ENCODE peak calls at places on chromosomes 5 and 9, in nine cellular contexts. A, S, X, E, L, W, N, K and R are unnamed samples.

GRCh38 chr5:93378073-93378472 is 202.9 kb downstream of the NR2F1-AS1 start:
- DNase-seq in A (peak; percentile 74), S (no peak), X (peak; percentile 33), E (no peak), L (no peak), W (no peak), N (peak; percentile 52), K (no peak), R (no peak)

GRCh38 chr5:15763754-15764153 is 263.8 kb downstream of the FBXL7 start:
- DNase-seq in A (no peak), S (peak; percentile 28), X (no peak), E (no peak), L (no peak), W (no peak), N (peak; percentile 80), K (no peak), R (no peak)

GRCh38 chr9:120878188-120879130 is 1.5 kb upstream of the PHF19 start:
- DNase-seq in A (no peak), S (no peak), X (no peak), E (peak; percentile 58), L (no peak), W (no peak), N (no peak), K (no peak), R (peak; percentile 65)

GRCh38 chr5:1930880-1931589 is 48.3 kb upstream of the IRX4 start:
- DNase-seq in A (no peak), S (peak; percentile 40), X (peak; percentile 66), E (no peak), L (no peak), W (peak; percentile 49), N (peak; percentile 13), K (no peak), R (no peak)

GRCh38 chr9:112863214-112863613 is 27.5 kb downstream of the SLC46A2 start:
- DNase-seq in A (no peak), S (no peak), X (no peak), E (peak; percentile 26), L (no peak), W (no peak), N (peak; percentile 58), K (no peak), R (peak; percentile 81)

GRCh38 chr9:109329274-109330258 is 8.7 kb upstream of the EPB41L4B start:
- DNase-seq in A (peak; percentile 81), S (peak; percentile 39), X (peak; percentile 38), E (no peak), L (peak; percentile 84), W (peak; percentile 71), N (peak; percentile 88), K (no peak), R (no peak)

GRCh38 chr9:581673-582497 is 259.6 kb upstream of the DMRT1 start:
- DNase-seq in A (peak; percentile 15), S (peak; percentile 28), X (peak; percentile 72), E (peak; percentile 55), L (no peak), W (peak; percentile 30), N (no peak), K (peak; percentile 2), R (no peak)

GRCh38 chr5:88660326-88660946 is 222.5 kb downstream of the MEF2C start:
- DNase-seq in A (peak; percentile 81), S (no peak), X (peak; percentile 73), E (peak; percentile 13), L (peak; percentile 79), W (no peak), N (peak; percentile 66), K (peak; percentile 8), R (peak; percentile 85)

GRCh38 chr5:154526231-154527226 is 48.5 kb upstream of the HAND1 start:
- DNase-seq in A (no peak), S (no peak), X (no peak), E (no peak), L (no peak), W (no peak), N (no peak), K (no peak), R (no peak)

GRCh38 chr9:79028101-79028500 is 543.7 kb upstream of the TLE4 start:
- DNase-seq in A (peak; percentile 67), S (no peak), X (no peak), E (no peak), L (no peak), W (no peak), N (peak; percentile 43), K (no peak), R (no peak)

GRCh38 chr9:7549261-7549660 is 250.3 kb downstream of the DMAC1 start:
- DNase-seq in A (no peak), S (no peak), X (peak; percentile 69), E (no peak), L (no peak), W (peak; percentile 34), N (no peak), K (no peak), R (no peak)

GRCh38 chr5:10018670-10019069 is 231.0 kb downstream of the ATPSCKMT start:
- DNase-seq in A (peak; percentile 90), S (no peak), X (no peak), E (no peak), L (no peak), W (peak; percentile 9), N (peak; percentile 90), K (no peak), R (no peak)

GRCh38 chr9:36941441-36941840 is 92.6 kb downstream of the PAX5 start:
- DNase-seq in A (no peak), S (no peak), X (no peak), E (no peak), L (no peak), W (no peak), N (no peak), K (no peak), R (no peak)

GRCh38 chr9:127204771-127205470 is 59.7 kb upstream of the GARNL3 start:
- DNase-seq in A (peak; percentile 33), S (peak; percentile 62), X (peak; percentile 44), E (peak; percentile 35), L (peak; percentile 51), W (peak; percentile 43), N (peak; percentile 76), K (no peak), R (peak; percentile 59)

GRCh38 chr5:1246711-1247431 is 21.7 kb downstream of the SLC6A18 start:
- DNase-seq in A (peak; percentile 59), S (peak; percentile 52), X (peak; percentile 91), E (peak; percentile 48), L (peak; percentile 58), W (peak; percentile 81), N (peak; percentile 38), K (no peak), R (peak; percentile 61)

GRCh38 chr5:93677344-93678021 is 63.9 kb downstream of the POU5F2 start:
- DNase-seq in A (peak; percentile 82), S (peak; percentile 41), X (peak; percentile 77), E (no peak), L (peak; percentile 72), W (peak; percentile 55), N (peak; percentile 82), K (peak; percentile 42), R (no peak)

GRCh38 chr5:61993446-61994017 is 312.5 kb upstream of the KIF2A start:
- DNase-seq in A (no peak), S (no peak), X (no peak), E (no peak), L (no peak), W (no peak), N (peak; percentile 25), K (no peak), R (no peak)

GRCh38 chr9:129879991-129880653 is 44.9 kb downstream of the USP20 start:
- DNase-seq in A (no peak), S (no peak), X (no peak), E (no peak), L (no peak), W (peak; percentile 4), N (no peak), K (no peak), R (no peak)

GRCh38 chr5:111070272-111071134 is 1.0 kb upstream of the TSLP start:
- DNase-seq in A (no peak), S (no peak), X (peak; percentile 83), E (no peak), L (no peak), W (peak; percentile 53), N (peak; percentile 56), K (no peak), R (no peak)

DNA sequence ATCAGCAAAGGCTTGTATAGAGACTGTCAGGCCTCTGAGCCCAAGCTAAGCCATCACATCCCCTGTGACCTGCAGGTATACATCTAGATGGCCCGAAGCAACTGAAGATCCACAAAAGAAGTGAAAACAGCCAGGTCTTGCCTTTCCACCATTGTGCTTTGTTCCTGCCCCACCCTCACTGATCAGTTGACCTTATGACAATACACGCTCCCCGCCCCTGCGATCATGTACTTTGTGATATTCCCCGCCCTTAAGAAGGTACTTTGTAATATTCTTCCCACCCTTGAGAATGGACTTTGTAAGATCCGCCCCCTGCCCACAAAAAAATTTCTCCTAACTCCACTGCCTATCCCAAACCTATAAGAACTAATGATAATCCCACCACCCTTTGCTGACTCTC is 18.6 kb upstream of the NPM1 start:
- DNase-seq in A (no peak), S (no peak), X (no peak), E (no peak), L (no peak), W (no peak), N (no peak), K (no peak), R (no peak)
- H2AFZ ChIP-seq in A (no peak overlapping the region), S (no peak overlapping the region), X (peak overlapping the region; percentile 72), E (no peak overlapping the region), L (no peak overlapping the region), W (no peak overlapping the region), N (no peak overlapping the region), K (no peak overlapping the region), R (no peak overlapping the region)

DNA sequence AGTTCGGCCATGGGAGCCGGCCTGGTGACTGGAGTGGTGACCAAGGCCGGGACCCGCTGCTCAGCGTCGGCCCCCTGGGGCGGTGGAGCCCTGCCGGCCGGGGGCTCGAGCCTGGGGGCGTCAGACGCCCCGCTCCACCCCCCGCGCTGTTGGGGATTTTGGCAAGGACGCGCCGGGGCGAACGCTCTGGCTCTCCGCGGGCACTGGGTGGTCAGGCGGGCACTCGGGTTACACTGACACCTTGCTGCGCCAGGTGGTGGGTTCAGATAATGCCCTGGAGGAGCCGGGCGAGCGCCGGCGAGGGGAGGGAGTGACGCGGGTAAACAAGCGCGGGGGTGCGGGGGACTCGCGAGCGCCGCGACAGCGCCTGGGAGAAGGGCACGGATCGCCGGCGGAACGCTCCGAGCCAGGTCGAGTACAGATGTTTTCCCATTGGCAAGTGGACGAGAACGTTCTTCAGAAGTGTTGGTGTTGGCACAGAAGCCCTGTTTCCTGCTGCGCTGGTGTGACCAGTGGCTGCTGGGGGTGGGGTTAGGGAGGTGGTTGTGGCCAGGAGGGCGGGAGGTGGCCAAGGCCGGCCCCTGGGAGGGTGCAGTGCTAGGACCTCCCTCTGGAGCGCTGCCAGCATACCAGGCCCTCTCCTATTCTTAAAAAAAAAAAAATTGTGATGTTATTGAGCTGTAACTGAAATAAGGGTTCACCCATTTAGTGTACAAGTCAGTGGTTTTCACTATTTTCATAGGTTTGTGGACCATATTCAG is 773 bp downstream of the SQSTM1 start:
- DNase-seq in A (peak; percentile 80), S (peak; percentile 98), X (peak; percentile 87), E (peak; percentile 80), L (peak; percentile 95), W (peak; percentile 94), N (peak; percentile 98), K (peak; percentile 81), R (peak; percentile 94)
- H4K20me1 ChIP-seq in A (peaks cover 50% of the 10 kb centered on the region), S (peaks cover 55% of the 10 kb centered on the region), X (peaks cover 11% of the 10 kb centered on the region), E (peaks cover 4% of the 10 kb centered on the region), L (peaks cover 48% of the 10 kb centered on the region), W (peaks cover 52% of the 10 kb centered on the region), N (peaks cover 11% of the 10 kb centered on the region), K (peaks cover 12% of the 10 kb centered on the region), R (peaks cover 19% of the 10 kb centered on the region)

GRCh38 chr5:156912869-156913268 is 50.2 kb downstream of the TIMD4 start:
- DNase-seq in A (no peak), S (no peak), X (no peak), E (no peak), L (no peak), W (no peak), N (peak; percentile 2), K (no peak), R (no peak)
- H3K9me2 ChIP-seq in A (no peaks in the 10 kb centered on the region), S (no peaks in the 10 kb centered on the region), X (peaks cover 13% of the 10 kb centered on the region), E (no peaks in the 10 kb centered on the region), L (no peaks in the 10 kb centered on the region), W (no peaks in the 10 kb centered on the region), N (no peaks in the 10 kb centered on the region), K (no peaks in the 10 kb centered on the region), R (no peaks in the 10 kb centered on the region)

GRCh38 chr5:73318308-73318719 is 130.3 kb downstream of the FOXD1 start:
- DNase-seq in A (peak; percentile 46), S (no peak), X (no peak), E (no peak), L (no peak), W (no peak), N (peak; percentile 37), K (no peak), R (no peak)
- H2AFZ ChIP-seq in A (no peak overlapping the region), S (no peak overlapping the region), X (no peak overlapping the region), E (no peak overlapping the region), L (no peak overlapping the region), W (no peak overlapping the region), N (no peak overlapping the region), K (peak overlapping the region; percentile 44), R (no peak overlapping the region)